ENCODE peak calls at places on chromosome 6, in nine cellular contexts. R is GM23338, X is GM23248, B is OCI-LY7, L is HCT116, K is MM.1S, W is SK-N-SH, P is PC-3, C is neural progenitor cell. J is an unnamed sample.

GRCh38 chr6:130252527-130253237 is 29.9 kb upstream of the SAMD3 start:
- DNase-seq in R (peak), C (peak), B (no peak), K (no peak), L (no peak), W (no peak), X (no peak), P (no peak), J (no peak)

GRCh38 chr6:112979830-112980229 is 632.7 kb downstream of the RFPL4B start:
- DNase-seq in K (no peak), X (peak), L (no peak), C (no peak), R (no peak), B (no peak), P (peak), W (peak), J (peak)

GRCh38 chr6:19602614-19603013 is 234.6 kb upstream of the ID4 start:
- DNase-seq in R (no peak), K (no peak), L (no peak), C (no peak), B (peak), X (no peak), W (no peak), P (no peak), J (no peak)

GRCh38 chr6:63447134-63447533 is 125.1 kb upstream of the LOC128125822 start:
- DNase-seq in L (no peak), R (no peak), W (no peak), X (no peak), K (no peak), C (no peak), P (no peak), B (no peak), J (no peak)

GRCh38 chr6:30378290-30378937 is 33.5 kb downstream of the RPP21 start:
- DNase-seq in C (peak), P (peak), X (peak), W (no peak), L (no peak), B (peak), R (peak), K (no peak), J (peak)

GRCh38 chr6:146578054-146578453 is 20.7 kb upstream of the ADGB start:
- DNase-seq in X (peak), K (no peak), B (no peak), P (peak), L (no peak), C (no peak), W (no peak), R (no peak), J (no peak)

GRCh38 chr6:16401868-16402267 is 163.5 kb downstream of the GMPR start:
- DNase-seq in X (no peak), R (no peak), B (no peak), C (no peak), L (no peak), W (no peak), K (no peak), P (no peak), J (no peak)

GRCh38 chr6:89339565-89339964 is 13.0 kb downstream of the UBE2J1 start:
- DNase-seq in L (no peak), R (no peak), X (no peak), P (no peak), K (no peak), B (no peak), C (no peak), W (no peak), J (no peak)

GRCh38 chr6:31969712-31970603 is 2.0 kb downstream of the DXO start:
- DNase-seq in B (no peak), L (no peak), W (no peak), P (no peak), X (peak), K (no peak), C (no peak), R (no peak), J (no peak)

GRCh38 chr6:44869321-44869897 is 458.7 kb upstream of the RUNX2 start:
- DNase-seq in K (no peak), L (no peak), C (no peak), B (no peak), W (no peak), X (no peak), P (no peak), R (no peak), J (no peak)

GRCh38 chr6:161111256-161111655 is 119.7 kb downstream of the MAP3K4 start:
- DNase-seq in P (no peak), L (no peak), W (no peak), B (no peak), X (no peak), R (no peak), C (no peak), K (no peak), J (no peak)

GRCh38 chr6:26538936-26539615 is 910 bp downstream of the HMGN4 start:
- DNase-seq in R (no peak), L (no peak), P (no peak), X (peak), K (no peak), W (no peak), B (no peak), C (peak), J (no peak)
- TF ChIP-seq EZH2phosphoT487 in R (no peak), L (no peak), P (no peak), X (no peak), K (no peak), W (no peak), B (no peak), C (no peak), J (no peak)

GRCh38 chr6:131858765-131859490 is 51.1 kb downstream of the ENPP1 start:
- DNase-seq in R (no peak), B (no peak), W (no peak), K (no peak), X (peak), L (no peak), P (peak), C (no peak), J (no peak)
- TF ChIP-seq EZH2phosphoT487 in R (no peak), B (no peak), W (no peak), K (no peak), X (no peak), L (no peak), P (no peak), C (no peak), J (no peak)

DNA sequence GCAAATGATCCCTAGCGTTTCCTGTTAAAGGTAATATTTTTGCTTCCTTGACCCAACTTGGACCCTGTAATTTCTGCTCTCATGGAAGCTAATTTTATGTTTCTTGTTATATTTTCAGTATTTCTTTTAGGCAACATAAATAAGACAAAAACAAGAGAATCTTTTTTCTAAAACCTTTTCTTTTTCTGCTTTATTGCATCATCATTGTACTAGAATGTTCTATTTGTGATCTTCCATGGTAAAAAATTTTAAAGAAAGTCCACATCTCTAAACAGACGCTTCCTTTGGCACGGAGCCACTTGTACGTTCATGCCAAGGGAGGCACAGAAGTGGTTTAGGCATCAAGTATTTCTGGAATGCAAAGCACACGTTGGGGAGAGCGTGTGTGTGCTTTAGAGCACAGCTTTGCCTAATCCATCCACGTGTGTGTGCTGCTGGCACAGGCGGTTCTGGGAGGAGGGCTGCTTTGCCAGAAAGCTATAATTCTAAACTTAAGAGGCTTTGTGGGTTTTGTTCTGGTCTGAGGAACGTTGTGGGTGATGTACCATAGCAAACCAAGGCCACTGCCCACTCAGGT is 98.3 kb downstream of the SASH1 start:
- DNase-seq in P (peak), R (peak), K (no peak), B (no peak), W (no peak), C (peak), L (peak), X (peak), J (peak)
- TF ChIP-seq EZH2phosphoT487 in P (no peak), R (no peak), K (no peak), B (no peak), W (no peak), C (no peak), L (no peak), X (no peak), J (no peak)

DNA sequence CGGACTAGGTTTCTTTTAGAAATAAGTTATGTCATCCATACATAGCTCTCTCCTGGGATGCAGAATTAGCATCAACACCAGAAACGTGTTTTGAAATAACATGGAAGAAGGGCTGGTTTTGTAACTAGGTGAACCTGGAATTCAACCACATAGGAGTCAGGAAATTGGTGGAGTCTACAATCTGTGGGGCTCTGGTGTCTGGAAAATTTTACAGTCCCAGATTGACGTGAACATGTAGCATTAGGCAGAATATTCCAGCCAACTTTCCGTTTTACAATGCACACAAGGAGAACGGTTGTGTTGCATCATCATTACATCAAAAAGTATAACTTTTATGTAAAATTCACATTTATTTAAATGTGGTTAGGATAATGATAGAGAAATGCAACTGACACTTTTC is 1.9 kb downstream of the KCNQ5 start:
- DNase-seq in L (no peak), R (no peak), W (no peak), K (no peak), B (peak), P (no peak), X (peak), C (no peak), J (no peak)
- TF ChIP-seq EZH2phosphoT487 in L (no peak), R (no peak), W (no peak), K (no peak), B (no peak), P (no peak), X (no peak), C (no peak), J (no peak)

DNA sequence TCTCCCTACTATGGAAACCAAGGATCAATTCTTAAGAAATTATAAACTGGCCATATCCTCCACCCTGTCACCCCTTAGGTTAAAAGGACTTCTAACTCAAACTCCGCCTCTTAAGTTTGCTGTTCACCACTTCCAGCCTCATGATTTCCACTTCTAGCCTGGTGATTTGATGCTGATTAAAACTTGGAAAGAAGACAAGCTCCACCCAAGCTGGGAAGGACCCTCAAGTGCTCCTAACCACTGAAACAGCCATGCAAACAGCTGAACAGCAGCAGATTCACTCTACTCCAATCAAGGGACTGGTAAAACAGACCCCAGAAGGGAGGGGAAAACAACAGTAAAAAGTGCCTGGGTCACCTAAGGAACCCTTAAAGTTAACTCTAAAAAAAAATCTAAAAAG is 10.3 kb downstream of the LCA5 start:
- DNase-seq in L (no peak), B (no peak), R (no peak), K (no peak), C (no peak), P (no peak), X (no peak), W (no peak), J (no peak)
- TF ChIP-seq EZH2phosphoT487 in L (no peak), B (no peak), R (no peak), K (no peak), C (no peak), P (no peak), X (no peak), W (no peak), J (no peak)

GRCh38 chr6:52914516-52914915 is 5.0 kb upstream of the GSTA3 start:
- DNase-seq in L (no peak), C (no peak), R (no peak), X (no peak), K (no peak), B (no peak), P (peak), W (no peak), J (no peak)

GRCh38 chr6:52904562-52905279 is 4.8 kb downstream of the GSTA3 start:
- DNase-seq in L (no peak), K (no peak), B (peak), X (no peak), C (peak), P (peak), R (peak), W (no peak), J (no peak)

GRCh38 chr6:52910091-52910490 is 593 bp upstream of the GSTA3 start:
- DNase-seq in X (no peak), W (no peak), B (no peak), C (no peak), L (no peak), R (no peak), K (no peak), P (no peak), J (no peak)

GRCh38 chr6:52909131-52909530 is 367 bp downstream of the GSTA3 start:
- DNase-seq in C (no peak), R (no peak), X (peak), B (no peak), W (no peak), K (no peak), P (peak), L (no peak), J (no peak)

DNA sequence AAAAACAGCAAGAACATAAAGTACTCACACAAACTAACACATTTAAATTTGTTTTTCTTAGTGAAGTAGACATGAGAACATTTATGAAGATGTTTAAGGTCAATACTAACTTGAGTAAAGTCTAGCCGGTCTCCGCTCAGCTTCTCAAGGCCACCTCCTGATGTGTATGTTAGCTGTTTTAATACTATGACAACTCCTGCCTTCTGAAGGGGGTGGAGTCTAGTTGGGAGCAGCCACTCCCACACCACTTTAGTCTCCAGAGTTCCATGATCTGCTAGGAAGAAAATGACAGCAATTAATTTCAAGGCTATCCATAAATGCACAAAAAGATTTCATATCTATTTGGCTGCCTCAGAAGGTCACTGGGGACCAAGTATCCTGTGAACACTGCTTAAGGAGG is at the start of gene GSTA3:
- DNase-seq in R (no peak), K (no peak), X (peak), W (no peak), C (no peak), P (no peak), L (no peak), B (no peak), J (no peak)
- TF ChIP-seq EZH2phosphoT487 in R (no peak), K (no peak), X (no peak), W (no peak), C (no peak), P (no peak), L (no peak), B (no peak), J (no peak)

GRCh38 chr6:2242311-2242710 is 3.1 kb downstream of the GMDS start:
- DNase-seq in X (no peak), B (no peak), K (no peak), L (no peak), R (no peak), W (no peak), P (no peak), C (no peak), J (no peak)

GRCh38 chr6:2247664-2248063 is 2.3 kb upstream of the GMDS start:
- DNase-seq in L (no peak), R (no peak), P (no peak), W (no peak), X (no peak), K (no peak), B (no peak), C (no peak), J (no peak)

GRCh38 chr6:2245103-2245953 is at the start of gene GMDS:
- DNase-seq in X (peak), L (peak), W (peak), R (peak), C (peak), P (peak), B (peak), K (peak), J (peak)

GRCh38 chr6:2245954-2246863 is 804 bp upstream of the GMDS start:
- DNase-seq in W (peak), P (peak), L (peak), R (peak), X (peak), K (peak), B (peak), C (peak), J (peak)

DNA sequence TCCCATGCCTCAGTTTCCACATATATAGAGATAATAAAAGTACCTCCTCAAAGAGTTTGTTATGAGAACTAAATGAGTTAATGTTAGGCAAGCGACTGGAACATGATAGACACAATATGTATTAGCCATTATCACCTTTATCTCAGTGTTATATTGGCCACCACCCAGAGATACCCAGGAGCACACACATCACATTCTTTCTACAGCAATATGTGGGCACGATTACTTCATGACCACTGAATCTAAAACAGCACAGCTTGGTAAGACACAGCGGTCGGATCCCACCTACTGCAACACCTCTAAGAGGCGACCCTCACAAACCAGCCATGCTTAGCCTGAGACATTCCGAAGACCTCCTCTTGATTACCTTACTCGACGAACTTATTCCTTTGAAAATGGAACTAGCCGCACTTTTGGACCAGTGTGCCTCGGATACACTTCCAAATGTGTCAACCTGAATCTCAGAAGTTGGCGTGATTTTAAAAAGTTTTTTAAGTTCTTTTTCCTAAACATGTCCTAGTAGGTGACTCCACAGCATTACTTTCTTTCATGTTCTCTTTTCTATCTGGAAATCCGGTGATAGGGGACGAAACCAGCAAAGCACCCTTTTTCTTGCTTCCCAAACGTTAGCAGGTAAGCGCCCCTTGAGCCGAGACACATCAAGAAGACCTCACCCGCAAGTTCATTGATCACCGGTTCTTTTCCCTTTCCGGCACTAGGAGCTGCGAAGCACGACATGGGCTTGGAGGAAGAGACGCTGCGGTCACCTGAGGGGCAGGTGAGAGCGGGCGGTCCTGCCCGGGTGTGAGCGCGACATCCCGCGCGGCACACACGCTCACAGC is 923 bp downstream of the GMDS start:
- DNase-seq in P (peak), L (no peak), C (no peak), X (no peak), W (no peak), R (peak), B (no peak), K (peak), J (peak)
- TF ChIP-seq EZH2phosphoT487 in P (no peak), L (no peak), C (no peak), X (no peak), W (no peak), R (no peak), B (no peak), K (no peak), J (no peak)

DNA sequence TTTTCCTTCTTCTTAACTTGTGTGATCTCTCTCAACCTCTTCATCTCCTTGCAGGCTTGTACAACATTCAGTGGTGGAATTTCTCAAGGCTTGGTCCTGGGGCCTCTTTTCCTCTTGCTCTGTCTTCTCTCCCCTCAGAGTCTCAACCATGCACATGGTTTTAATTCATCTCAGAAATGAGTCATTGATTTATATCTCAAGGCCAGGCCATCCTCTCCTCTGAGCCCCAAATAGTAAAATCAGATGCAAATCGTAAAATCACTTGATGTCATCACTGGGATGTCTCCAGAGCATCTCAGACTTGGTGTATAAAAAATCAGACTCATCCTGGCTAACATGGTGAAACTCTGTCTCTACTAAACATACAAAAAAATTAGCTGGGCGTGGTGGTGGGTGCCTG is 85.0 kb downstream of the FNDC1 start:
- DNase-seq in C (no peak), W (no peak), X (peak), K (no peak), R (no peak), L (no peak), P (no peak), B (no peak), J (no peak)
- TF ChIP-seq EZH2phosphoT487 in C (no peak), W (no peak), X (no peak), K (no peak), R (no peak), L (no peak), P (no peak), B (no peak), J (no peak)